ENCODE peak calls at places on chromosome 19, in seven cellular contexts. One of them, this sample, is unnamed.

GRCh38 chr19:4120531-4120930 is 3.4 kb downstream of the MAP2K2 start:
- DNase-seq in cardiac muscle cell: peak
- DNase-seq in suprapubic skin: no peak
- DNase-seq in heart right ventricle: no peak
- DNase-seq in tibial nerve: no peak
- DNase-seq in AG04450: no peak
- DNase-seq in ovary: no peak
- DNase-seq in this sample: no peak

GRCh38 chr19:5212101-5212500 is 128.5 kb downstream of the PTPRS start:
- DNase-seq in cardiac muscle cell: no peak
- DNase-seq in suprapubic skin: no peak
- DNase-seq in heart right ventricle: no peak
- DNase-seq in tibial nerve: no peak
- DNase-seq in AG04450: no peak
- DNase-seq in ovary: no peak
- DNase-seq in this sample: no peak

GRCh38 chr19:33872445-33873320 is 76.0 kb downstream of the KCTD15 start:
- DNase-seq in cardiac muscle cell: no peak
- DNase-seq in suprapubic skin: no peak
- DNase-seq in heart right ventricle: no peak
- DNase-seq in tibial nerve: no peak
- DNase-seq in AG04450: no peak
- DNase-seq in ovary: no peak
- DNase-seq in this sample: no peak

GRCh38 chr19:1172353-1173159 is 1.5 kb downstream of the SBNO2 start:
- DNase-seq in cardiac muscle cell: peak
- DNase-seq in suprapubic skin: peak
- DNase-seq in heart right ventricle: peak
- DNase-seq in tibial nerve: peak
- DNase-seq in AG04450: no peak
- DNase-seq in ovary: no peak
- DNase-seq in this sample: no peak

GRCh38 chr19:35116085-35116801 is 620 bp downstream of the FXYD3 start:
- DNase-seq in cardiac muscle cell: no peak
- DNase-seq in suprapubic skin: no peak
- DNase-seq in heart right ventricle: no peak
- DNase-seq in tibial nerve: no peak
- DNase-seq in AG04450: no peak
- DNase-seq in ovary: no peak
- DNase-seq in this sample: no peak

GRCh38 chr19:53868091-53868891 is 608 bp downstream of the MYADM start:
- DNase-seq in cardiac muscle cell: peak
- DNase-seq in suprapubic skin: peak
- DNase-seq in heart right ventricle: peak
- DNase-seq in tibial nerve: no peak
- DNase-seq in AG04450: no peak
- DNase-seq in ovary: peak
- DNase-seq in this sample: no peak

GRCh38 chr19:5107432-5108122 is 138.7 kb downstream of the KDM4B start:
- DNase-seq in cardiac muscle cell: no peak
- DNase-seq in suprapubic skin: no peak
- DNase-seq in heart right ventricle: peak
- DNase-seq in tibial nerve: no peak
- DNase-seq in AG04450: no peak
- DNase-seq in ovary: no peak
- DNase-seq in this sample: no peak

GRCh38 chr19:53037101-53038097 is 7.1 kb upstream of the ERVV-2 start:
- DNase-seq in cardiac muscle cell: peak
- DNase-seq in suprapubic skin: no peak
- DNase-seq in heart right ventricle: peak
- DNase-seq in tibial nerve: no peak
- DNase-seq in AG04450: no peak
- DNase-seq in ovary: no peak
- DNase-seq in this sample: peak

GRCh38 chr19:35874392-35874930 is 6.1 kb downstream of the APLP1 start:
- DNase-seq in cardiac muscle cell: no peak
- DNase-seq in suprapubic skin: no peak
- DNase-seq in heart right ventricle: no peak
- DNase-seq in tibial nerve: no peak
- DNase-seq in AG04450: no peak
- DNase-seq in ovary: no peak
- DNase-seq in this sample: no peak

GRCh38 chr19:49866933-49867782 is at the start of gene PNKP:
- DNase-seq in cardiac muscle cell: peak
- DNase-seq in suprapubic skin: peak
- DNase-seq in heart right ventricle: peak
- DNase-seq in tibial nerve: peak
- DNase-seq in AG04450: peak
- DNase-seq in ovary: peak
- DNase-seq in this sample: peak

GRCh38 chr19:6099633-6100032 is 10.7 kb downstream of the RFX2 start:
- DNase-seq in cardiac muscle cell: no peak
- DNase-seq in suprapubic skin: no peak
- DNase-seq in heart right ventricle: no peak
- DNase-seq in tibial nerve: no peak
- DNase-seq in AG04450: no peak
- DNase-seq in ovary: no peak
- DNase-seq in this sample: no peak

GRCh38 chr19:49851456-49852259 is 699 bp downstream of the PTOV1 start:
- DNase-seq in cardiac muscle cell: peak
- DNase-seq in suprapubic skin: no peak
- DNase-seq in heart right ventricle: peak
- DNase-seq in tibial nerve: no peak
- DNase-seq in AG04450: no peak
- DNase-seq in ovary: peak
- DNase-seq in this sample: no peak

GRCh38 chr19:6694147-6694815 is 24.3 kb upstream of the TNFSF14 start:
- DNase-seq in cardiac muscle cell: no peak
- DNase-seq in suprapubic skin: no peak
- DNase-seq in heart right ventricle: no peak
- DNase-seq in tibial nerve: no peak
- DNase-seq in AG04450: no peak
- DNase-seq in ovary: no peak
- DNase-seq in this sample: no peak

GRCh38 chr19:16739546-16739945 is 19.9 kb downstream of the NWD1 start:
- DNase-seq in cardiac muscle cell: peak
- DNase-seq in suprapubic skin: no peak
- DNase-seq in heart right ventricle: no peak
- DNase-seq in tibial nerve: no peak
- DNase-seq in AG04450: no peak
- DNase-seq in ovary: no peak
- DNase-seq in this sample: no peak

GRCh38 chr19:11435833-11436313 is 438 bp downstream of the PRKCSH start:
- DNase-seq in cardiac muscle cell: peak
- DNase-seq in suprapubic skin: no peak
- DNase-seq in heart right ventricle: no peak
- DNase-seq in tibial nerve: no peak
- DNase-seq in AG04450: peak
- DNase-seq in ovary: peak
- DNase-seq in this sample: no peak

GRCh38 chr19:14127929-14128509 is 8.4 kb downstream of the ASF1B start:
- DNase-seq in cardiac muscle cell: peak
- DNase-seq in suprapubic skin: no peak
- DNase-seq in heart right ventricle: no peak
- DNase-seq in tibial nerve: no peak
- DNase-seq in AG04450: no peak
- DNase-seq in ovary: no peak
- DNase-seq in this sample: no peak

GRCh38 chr19:44891016-44891882 is at the start of gene TOMM40:
- DNase-seq in cardiac muscle cell: no peak
- DNase-seq in suprapubic skin: no peak
- DNase-seq in heart right ventricle: no peak
- DNase-seq in tibial nerve: no peak
- DNase-seq in AG04450: no peak
- DNase-seq in ovary: peak
- DNase-seq in this sample: peak

GRCh38 chr19:37309834-37310575 is 60.9 kb upstream of the ZNF527 start:
- DNase-seq in cardiac muscle cell: no peak
- DNase-seq in suprapubic skin: peak
- DNase-seq in heart right ventricle: no peak
- DNase-seq in tibial nerve: no peak
- DNase-seq in AG04450: no peak
- DNase-seq in ovary: no peak
- DNase-seq in this sample: no peak
- TF ChIP-seq CTCF in cardiac muscle cell: no peak
- TF ChIP-seq CTCF in suprapubic skin: no peak
- TF ChIP-seq CTCF in heart right ventricle: no peak
- TF ChIP-seq CTCF in tibial nerve: no peak
- TF ChIP-seq CTCF in AG04450: no peak
- TF ChIP-seq CTCF in ovary: no peak
- TF ChIP-seq CTCF in this sample: peak

GRCh38 chr19:39676004-39676403 is 20.3 kb downstream of the LGALS16 start:
- DNase-seq in cardiac muscle cell: no peak
- DNase-seq in suprapubic skin: no peak
- DNase-seq in heart right ventricle: no peak
- DNase-seq in tibial nerve: no peak
- DNase-seq in AG04450: no peak
- DNase-seq in ovary: no peak
- DNase-seq in this sample: no peak

GRCh38 chr19:39672473-39672872 is 16.8 kb downstream of the LGALS16 start:
- DNase-seq in cardiac muscle cell: no peak
- DNase-seq in suprapubic skin: no peak
- DNase-seq in heart right ventricle: no peak
- DNase-seq in tibial nerve: no peak
- DNase-seq in AG04450: no peak
- DNase-seq in ovary: no peak
- DNase-seq in this sample: no peak

GRCh38 chr19:39670998-39671397 is 15.3 kb downstream of the LGALS16 start:
- DNase-seq in cardiac muscle cell: no peak
- DNase-seq in suprapubic skin: no peak
- DNase-seq in heart right ventricle: no peak
- DNase-seq in tibial nerve: no peak
- DNase-seq in AG04450: no peak
- DNase-seq in ovary: no peak
- DNase-seq in this sample: no peak

GRCh38 chr19:39671739-39672363 is 16.1 kb downstream of the LGALS16 start:
- DNase-seq in cardiac muscle cell: peak
- DNase-seq in suprapubic skin: no peak
- DNase-seq in heart right ventricle: no peak
- DNase-seq in tibial nerve: peak
- DNase-seq in AG04450: no peak
- DNase-seq in ovary: no peak
- DNase-seq in this sample: peak
- TF ChIP-seq CTCF in cardiac muscle cell: peak
- TF ChIP-seq CTCF in suprapubic skin: peak
- TF ChIP-seq CTCF in heart right ventricle: peak
- TF ChIP-seq CTCF in tibial nerve: no peak
- TF ChIP-seq CTCF in AG04450: peak
- TF ChIP-seq CTCF in ovary: no peak
- TF ChIP-seq CTCF in this sample: peak

GRCh38 chr19:7748756-7749155 is 1.4 kb upstream of the CD209 start:
- DNase-seq in cardiac muscle cell: peak
- DNase-seq in suprapubic skin: no peak
- DNase-seq in heart right ventricle: no peak
- DNase-seq in tibial nerve: no peak
- DNase-seq in AG04450: no peak
- DNase-seq in ovary: no peak
- DNase-seq in this sample: no peak
- TF ChIP-seq CTCF in cardiac muscle cell: no peak
- TF ChIP-seq CTCF in suprapubic skin: no peak
- TF ChIP-seq CTCF in heart right ventricle: no peak
- TF ChIP-seq CTCF in tibial nerve: no peak
- TF ChIP-seq CTCF in AG04450: peak
- TF ChIP-seq CTCF in ovary: no peak
- TF ChIP-seq CTCF in this sample: no peak

DNA sequence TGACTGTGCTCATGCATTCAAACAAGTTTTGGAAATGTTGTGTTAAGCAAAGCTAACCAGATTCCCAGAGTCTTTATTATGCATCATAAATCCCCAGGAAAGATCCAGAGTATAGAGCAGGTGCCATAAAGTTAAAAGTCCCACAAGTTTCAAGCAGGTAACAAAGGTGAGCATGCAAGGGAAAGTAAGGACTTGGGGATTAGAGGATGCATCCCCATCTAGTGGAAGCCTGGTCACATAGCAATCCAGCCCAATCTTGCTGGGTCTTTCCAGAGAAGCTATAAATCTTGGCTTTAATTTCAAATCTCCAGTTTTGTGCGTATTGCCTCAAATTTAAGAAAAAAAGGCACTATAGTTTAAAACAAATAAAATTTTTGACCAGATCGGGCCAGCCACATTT is 72.7 kb downstream of the ZNF254 start:
- DNase-seq in cardiac muscle cell: peak
- DNase-seq in suprapubic skin: no peak
- DNase-seq in heart right ventricle: no peak
- DNase-seq in tibial nerve: no peak
- DNase-seq in AG04450: no peak
- DNase-seq in ovary: no peak
- DNase-seq in this sample: no peak
- TF ChIP-seq CTCF in cardiac muscle cell: peak
- TF ChIP-seq CTCF in suprapubic skin: no peak
- TF ChIP-seq CTCF in heart right ventricle: no peak
- TF ChIP-seq CTCF in tibial nerve: no peak
- TF ChIP-seq CTCF in AG04450: peak
- TF ChIP-seq CTCF in ovary: no peak
- TF ChIP-seq CTCF in this sample: peak

GRCh38 chr19:55638864-55639359 is 1.9 kb upstream of the ZNF580 start:
- DNase-seq in cardiac muscle cell: peak
- DNase-seq in suprapubic skin: no peak
- DNase-seq in heart right ventricle: peak
- DNase-seq in tibial nerve: no peak
- DNase-seq in AG04450: no peak
- DNase-seq in ovary: peak
- DNase-seq in this sample: peak
- TF ChIP-seq CTCF in cardiac muscle cell: peak
- TF ChIP-seq CTCF in suprapubic skin: peak
- TF ChIP-seq CTCF in heart right ventricle: no peak
- TF ChIP-seq CTCF in tibial nerve: no peak
- TF ChIP-seq CTCF in AG04450: peak
- TF ChIP-seq CTCF in ovary: no peak
- TF ChIP-seq CTCF in this sample: peak

This sample was measured in neural crest cell.